ENCODE peak calls at places on chromosomes 5 and 9, in ten cellular contexts. O is sigmoid colon, I is prostate gland, F is SK-N-SH, T is GM23338, M is transverse colon, P is vagina, Q is stomach, B is HCT116, C is HepG2. V is an unnamed sample. For H3K4me1, the result is how much of the 10 kb centered on the place peaks cover.

GRCh38 chr9:14089051-14089798 is 224.7 kb downstream of the NFIB start:
- DNase-seq in O (no peak), I (no peak), F (no peak), T (peak), M (no peak), P (no peak), Q (no peak), B (no peak), C (no peak), V (no peak)

GRCh38 chr9:129108083-129108804 is 2.3 kb downstream of the CRAT start:
- DNase-seq in O (no peak), I (no peak), F (no peak), T (no peak), M (no peak), P (no peak), Q (no peak), B (no peak), C (no peak), V (peak)

GRCh38 chr9:6955251-6955921 is 197.6 kb downstream of the KDM4C start:
- DNase-seq in O (no peak), I (no peak), F (no peak), T (peak), M (no peak), P (no peak), Q (no peak), B (no peak), C (peak), V (no peak)

GRCh38 chr5:116982035-116982434 is 407.4 kb upstream of the SEMA6A start:
- DNase-seq in O (no peak), I (no peak), F (no peak), T (no peak), M (no peak), P (no peak), Q (no peak), B (no peak), C (no peak), V (no peak)

GRCh38 chr5:156367602-156368001 is 40.6 kb downstream of the SGCD start:
- DNase-seq in O (no peak), I (no peak), F (no peak), T (peak), M (no peak), P (no peak), Q (no peak), B (no peak), C (peak), V (no peak)

GRCh38 chr5:8829322-8830029 is 716.4 kb downstream of the SEMA5A start:
- DNase-seq in O (no peak), I (no peak), F (no peak), T (no peak), M (no peak), P (no peak), Q (no peak), B (no peak), C (no peak), V (no peak)

GRCh38 chr9:77977210-77977611 is 54.4 kb downstream of the GNAQ start:
- DNase-seq in O (peak), I (no peak), F (peak), T (peak), M (peak), P (no peak), Q (peak), B (peak), C (peak), V (no peak)

GRCh38 chr9:124511426-124511840 is 4.2 kb upstream of the NR5A1 start:
- DNase-seq in O (no peak), I (no peak), F (peak), T (peak), M (no peak), P (no peak), Q (no peak), B (no peak), C (peak), V (no peak)

GRCh38 chr9:16704489-16705111 is 165.9 kb downstream of the BNC2 start:
- DNase-seq in O (peak), I (peak), F (peak), T (peak), M (peak), P (peak), Q (no peak), B (no peak), C (no peak), V (peak)

GRCh38 chr9:92332577-92333287 is 7.0 kb downstream of the CENPP start:
- DNase-seq in O (no peak), I (peak), F (peak), T (no peak), M (no peak), P (no peak), Q (no peak), B (no peak), C (no peak), V (no peak)

GRCh38 chr5:136188859-136189258 is 4.1 kb downstream of the SMIM32 start:
- DNase-seq in O (no peak), I (no peak), F (no peak), T (no peak), M (no peak), P (no peak), Q (no peak), B (no peak), C (no peak), V (no peak)

GRCh38 chr9:34430843-34431437 is 27.4 kb downstream of the FAM219A start:
- DNase-seq in O (peak), I (peak), F (peak), T (peak), M (peak), P (no peak), Q (peak), B (peak), C (peak), V (no peak)

GRCh38 chr9:3541206-3541605 is 15.4 kb upstream of the RFX3 start:
- DNase-seq in O (no peak), I (no peak), F (no peak), T (no peak), M (no peak), P (no peak), Q (no peak), B (no peak), C (no peak), V (no peak)

GRCh38 chr5:3594514-3595101 is 1.0 kb upstream of the IRX1 start:
- DNase-seq in O (no peak), I (no peak), F (peak), T (peak), M (no peak), P (no peak), Q (no peak), B (no peak), C (no peak), V (no peak)

GRCh38 chr5:2902186-2902585 is 150.7 kb upstream of the IRX2 start:
- DNase-seq in O (no peak), I (no peak), F (no peak), T (no peak), M (no peak), P (peak), Q (no peak), B (no peak), C (no peak), V (no peak)

DNA sequence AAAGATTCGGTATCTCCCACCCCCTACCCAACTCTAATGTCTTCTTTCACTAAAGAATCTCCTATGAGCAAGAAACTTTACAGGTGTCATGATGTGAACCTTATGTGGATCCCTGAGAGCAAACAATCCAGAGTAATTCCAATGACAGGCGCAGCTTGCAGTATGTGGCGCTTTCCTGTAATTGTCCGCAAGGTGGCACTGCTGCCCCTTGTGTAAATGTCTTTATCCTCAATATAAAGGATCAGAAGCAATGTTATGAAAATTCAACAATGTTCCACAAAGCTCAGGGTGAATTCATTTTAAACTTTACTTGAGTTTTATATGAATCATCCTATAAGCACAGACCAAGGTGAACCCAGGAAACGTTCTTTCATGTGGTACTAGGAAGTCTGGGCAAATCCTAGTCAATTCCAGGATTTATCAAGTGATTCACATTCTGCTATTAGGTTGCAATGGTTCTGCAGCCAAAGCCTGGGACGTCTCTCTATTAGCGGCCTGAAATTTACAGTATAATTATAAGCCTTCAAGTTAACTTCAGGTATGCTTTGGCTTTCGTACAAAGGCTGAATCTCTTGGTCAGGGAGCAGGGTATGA is 113.7 kb downstream of the TRPM6 start:
- DNase-seq in O (peak), I (peak), F (peak), T (peak), M (peak), P (no peak), Q (peak), B (peak), C (peak), V (no peak)
- TF ChIP-seq CTCF in O (peak), I (peak), F (peak), T (peak), M (peak), P (peak), Q (peak), B (peak), C (peak), V (peak)

GRCh38 chr5:14199902-14200301 is 56.8 kb downstream of the TRIO start:
- DNase-seq in O (no peak), I (no peak), F (no peak), T (no peak), M (peak), P (no peak), Q (no peak), B (no peak), C (no peak), V (no peak)
- TF ChIP-seq POLR2AphosphoS5 in O (no peak), I (no peak), F (no peak), T (no peak), M (no peak), P (no peak), Q (no peak), B (no peak), C (no peak), V (no peak)

GRCh38 chr5:126811515-126812198 is 34.7 kb downstream of the LMNB1 start:
- DNase-seq in O (no peak), I (no peak), F (no peak), T (no peak), M (no peak), P (no peak), Q (no peak), B (no peak), C (no peak), V (no peak)

GRCh38 chr5:126810983-126811382 is 34.0 kb downstream of the LMNB1 start:
- DNase-seq in O (no peak), I (no peak), F (no peak), T (no peak), M (no peak), P (no peak), Q (no peak), B (no peak), C (no peak), V (no peak)

GRCh38 chr5:126808619-126809018 is 31.7 kb downstream of the LMNB1 start:
- DNase-seq in O (no peak), I (no peak), F (peak), T (peak), M (no peak), P (no peak), Q (no peak), B (no peak), C (peak), V (no peak)

GRCh38 chr5:126812199-126812570 is 35.2 kb downstream of the LMNB1 start:
- DNase-seq in O (no peak), I (no peak), F (no peak), T (no peak), M (no peak), P (no peak), Q (no peak), B (no peak), C (no peak), V (no peak)

DNA sequence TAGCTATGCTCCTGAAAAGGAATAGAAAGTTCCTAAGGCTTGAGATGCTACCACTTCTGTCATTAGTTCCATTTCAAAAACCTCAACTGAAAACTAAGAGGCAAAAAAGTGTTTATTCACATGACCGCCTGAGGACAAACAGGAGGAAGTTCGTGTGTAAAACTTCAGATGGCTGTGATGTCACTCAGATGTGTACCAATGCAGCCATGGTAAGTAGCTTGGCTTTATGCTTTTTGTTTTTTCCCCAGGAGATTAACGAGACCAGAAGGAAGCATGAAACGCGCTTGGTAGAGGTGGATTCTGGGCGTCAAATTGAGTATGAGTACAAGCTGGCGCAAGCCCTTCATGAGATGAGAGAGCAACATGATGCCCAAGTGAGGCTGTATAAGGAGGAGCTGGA is 33.0 kb downstream of the LMNB1 start:
- DNase-seq in O (no peak), I (no peak), F (no peak), T (no peak), M (no peak), P (no peak), Q (no peak), B (no peak), C (no peak), V (no peak)
- H3K4me1 ChIP-seq in O (under half), I (under half), F (under half), T (under half), M (under half), P (under half), Q (under half), B (under half), C (under half), V (under half)

DNA sequence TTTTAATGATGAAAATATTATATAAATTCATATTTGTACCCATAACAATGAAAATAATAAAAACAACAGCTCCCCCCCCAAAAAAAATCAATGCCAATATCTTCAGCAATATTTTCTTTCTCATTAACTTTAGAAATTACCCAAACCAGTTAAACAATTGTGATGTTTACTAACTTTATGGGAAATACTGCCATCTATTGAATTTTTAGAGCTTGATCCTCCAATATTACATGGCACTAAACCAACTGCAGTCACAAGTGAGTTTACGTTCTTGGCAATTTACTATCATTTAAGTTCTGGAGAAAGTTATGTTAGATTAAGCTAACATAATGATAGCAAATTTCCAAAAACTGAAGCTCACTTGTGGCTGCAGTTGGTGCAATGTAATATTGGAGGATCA is 379.6 kb downstream of the CDH18 start:
- DNase-seq in O (no peak), I (no peak), F (peak), T (peak), M (no peak), P (no peak), Q (no peak), B (no peak), C (no peak), V (no peak)
- TF ChIP-seq CTCF in O (no peak), I (peak), F (peak), T (no peak), M (no peak), P (no peak), Q (no peak), B (no peak), C (no peak), V (no peak)

GRCh38 chr5:125464847-125465432 is 718.5 kb upstream of the ZNF608 start:
- DNase-seq in O (no peak), I (no peak), F (no peak), T (no peak), M (no peak), P (no peak), Q (no peak), B (no peak), C (no peak), V (no peak)

GRCh38 chr5:125465703-125466102 is 719.3 kb upstream of the ZNF608 start:
- DNase-seq in O (no peak), I (no peak), F (no peak), T (no peak), M (no peak), P (no peak), Q (no peak), B (no peak), C (no peak), V (no peak)

GRCh38 chr5:125467222-125467621 is 720.8 kb upstream of the ZNF608 start:
- DNase-seq in O (no peak), I (no peak), F (no peak), T (no peak), M (no peak), P (no peak), Q (no peak), B (no peak), C (no peak), V (no peak)

GRCh38 chr5:125461641-125462072 is 715.2 kb upstream of the ZNF608 start:
- DNase-seq in O (no peak), I (no peak), F (no peak), T (no peak), M (no peak), P (no peak), Q (no peak), B (no peak), C (no peak), V (no peak)

GRCh38 chr5:125463441-125464092 is 717.1 kb upstream of the ZNF608 start:
- DNase-seq in O (no peak), I (no peak), F (no peak), T (no peak), M (no peak), P (no peak), Q (no peak), B (no peak), C (no peak), V (no peak)
- TF ChIP-seq POLR2AphosphoS5 in O (no peak), I (no peak), F (no peak), T (no peak), M (no peak), P (no peak), Q (no peak), B (no peak), C (no peak), V (no peak)

DNA sequence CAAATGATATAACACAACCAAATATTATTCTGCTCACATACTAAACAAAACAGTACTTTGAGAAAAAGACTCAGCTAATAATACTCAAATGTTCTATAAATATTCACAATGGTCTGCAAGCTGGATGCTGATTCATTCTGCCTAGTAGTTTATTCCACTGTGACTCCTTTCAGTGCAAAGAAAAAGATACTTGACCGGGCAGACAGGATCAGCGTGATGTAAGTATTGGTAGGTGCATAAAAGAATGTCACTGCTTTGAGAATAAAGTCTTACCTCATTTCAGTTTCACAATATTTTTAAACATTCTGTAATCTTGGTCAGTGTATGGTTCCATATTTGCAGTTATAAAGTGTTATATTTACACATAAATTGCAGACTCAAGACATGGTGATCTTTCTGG is 223.0 kb upstream of the NUDT12 start:
- DNase-seq in O (no peak), I (no peak), F (no peak), T (no peak), M (no peak), P (no peak), Q (no peak), B (no peak), C (no peak), V (no peak)
- H3K4me1 ChIP-seq in O (under half), I (under half), F (under half), T (under half), M (under half), P (under half), Q (under half), B (under half), C (under half), V (under half)

GRCh38 chr9:135746565-135746964 is 44.6 kb downstream of the KCNT1 start:
- DNase-seq in O (no peak), I (no peak), F (no peak), T (no peak), M (no peak), P (no peak), Q (no peak), B (no peak), C (no peak), V (no peak)
- TF ChIP-seq CTCF in O (no peak), I (no peak), F (no peak), T (no peak), M (no peak), P (no peak), Q (no peak), B (no peak), C (no peak), V (no peak)

GRCh38 chr5:73911761-73912393 is 285.9 kb downstream of the ARHGEF28 start:
- DNase-seq in O (no peak), I (no peak), F (no peak), T (no peak), M (no peak), P (no peak), Q (no peak), B (no peak), C (no peak), V (no peak)

GRCh38 chr5:73909474-73909873 is 283.5 kb downstream of the ARHGEF28 start:
- DNase-seq in O (no peak), I (no peak), F (no peak), T (peak), M (no peak), P (no peak), Q (no peak), B (no peak), C (no peak), V (peak)

GRCh38 chr5:73917433-73917832 is 291.4 kb downstream of the ARHGEF28 start:
- DNase-seq in O (no peak), I (peak), F (no peak), T (peak), M (no peak), P (no peak), Q (peak), B (no peak), C (no peak), V (peak)

GRCh38 chr5:73912755-73913365 is 286.9 kb downstream of the ARHGEF28 start:
- DNase-seq in O (no peak), I (no peak), F (no peak), T (no peak), M (no peak), P (no peak), Q (no peak), B (no peak), C (no peak), V (no peak)

GRCh38 chr5:73913971-73914370 is 288.0 kb downstream of the ARHGEF28 start:
- DNase-seq in O (no peak), I (no peak), F (no peak), T (no peak), M (no peak), P (no peak), Q (no peak), B (no peak), C (no peak), V (no peak)
- TF ChIP-seq POLR2AphosphoS5 in O (no peak), I (no peak), F (no peak), T (no peak), M (no peak), P (no peak), Q (no peak), B (no peak), C (no peak), V (no peak)

GRCh38 chr5:81132381-81132780 is 100.7 kb upstream of the CKMT2 start:
- DNase-seq in O (no peak), I (no peak), F (no peak), T (no peak), M (no peak), P (no peak), Q (no peak), B (no peak), C (no peak), V (no peak)
- H3K4me1 ChIP-seq in O (under half), I (under half), F (under half), T (under half), M (under half), P (under half), Q (under half), B (under half), C (under half), V (under half)

DNA sequence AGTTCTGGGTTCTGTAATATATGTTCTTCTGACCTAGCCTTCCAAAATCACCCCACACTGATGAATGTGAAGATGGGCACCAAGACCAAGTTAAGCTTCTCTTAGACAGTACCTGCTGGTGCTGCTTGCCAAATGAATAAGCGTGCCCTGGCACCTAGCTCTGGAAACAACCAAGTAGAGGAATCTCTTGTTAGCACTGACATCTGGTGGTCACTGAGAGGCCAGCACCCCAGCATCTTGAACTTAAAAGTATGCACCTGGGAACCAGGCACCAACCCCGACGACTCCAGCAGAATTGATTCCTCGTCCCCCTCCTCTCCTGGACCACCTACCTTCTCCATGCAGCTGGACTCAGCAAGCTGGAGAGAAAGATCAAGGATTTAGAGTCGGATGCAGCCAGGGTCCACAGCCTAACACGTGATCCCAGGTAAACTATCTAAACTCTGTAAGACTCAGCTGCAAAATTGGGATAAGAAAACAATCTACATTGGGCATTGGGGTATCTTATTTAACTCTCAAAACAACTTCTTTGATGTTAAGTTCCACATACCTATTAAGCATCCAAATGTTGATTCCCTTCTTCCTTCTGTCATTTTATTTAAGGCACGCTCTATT is 89.8 kb downstream of the SLC1A3 start:
- DNase-seq in O (peak), I (peak), F (peak), T (peak), M (peak), P (no peak), Q (peak), B (peak), C (peak), V (peak)
- TF ChIP-seq CTCF in O (no peak), I (peak), F (peak), T (peak), M (peak), P (peak), Q (peak), B (peak), C (peak), V (peak)